ENCODE peak calls at places on chromosomes 16 and 17, in five cellular contexts. Z, H, M, D and X are unnamed samples.

GRCh38 chr17:69906306-69906705 is 168.7 kb upstream of the KCNJ16 start:
- DNase-seq in D (no peak), H (no peak), M (no peak), Z (no peak), X (no peak)

GRCh38 chr17:14797801-14798200 is 467.3 kb downstream of the PMP22 start:
- DNase-seq in D (no peak), H (no peak), M (no peak), Z (no peak), X (no peak)

GRCh38 chr16:57185446-57185944 is 344 bp downstream of the PSME3IP1 start:
- DNase-seq in H (peak), D (no peak), Z (no peak), M (no peak), X (no peak)

GRCh38 chr17:8740486-8740885 is 4.2 kb downstream of the CCDC42 start:
- DNase-seq in D (no peak), H (no peak), Z (no peak), M (no peak), X (no peak)

GRCh38 chr17:1298616-1299015 is 19.2 kb downstream of the TRARG1 start:
- DNase-seq in H (no peak), D (no peak), Z (no peak), M (peak), X (no peak)

GRCh38 chr17:62780273-62780672 is 27.8 kb downstream of the MARCHF10 start:
- DNase-seq in D (no peak), H (no peak), M (no peak), Z (no peak), X (no peak)

GRCh38 chr16:4293822-4294457 is 21.1 kb upstream of the TFAP4 start:
- DNase-seq in Z (no peak), H (peak), D (no peak), M (no peak), X (peak)

GRCh38 chr16:30115238-30115637 is 1.9 kb upstream of the GDPD3 start:
- DNase-seq in M (no peak), D (no peak), H (no peak), Z (no peak), X (no peak)

GRCh38 chr16:52657924-52658323 is 111.0 kb upstream of the TOX3 start:
- DNase-seq in M (no peak), H (no peak), D (no peak), Z (no peak), X (no peak)

GRCh38 chr17:13353590-13353989 is 248.1 kb downstream of the HS3ST3A1 start:
- DNase-seq in M (no peak), Z (no peak), D (no peak), H (peak), X (no peak)

GRCh38 chr17:12201294-12201693 is 180.6 kb downstream of the MAP2K4 start:
- DNase-seq in M (no peak), D (no peak), H (no peak), Z (no peak), X (no peak)

GRCh38 chr17:82914375-82914774 is 74.6 kb upstream of the ZNF750 start:
- DNase-seq in D (no peak), H (no peak), M (no peak), Z (no peak), X (no peak)

GRCh38 chr17:19753661-19754463 is 5.8 kb upstream of the ALDH3A1 start:
- DNase-seq in H (no peak), M (no peak), D (peak), Z (no peak), X (no peak)

GRCh38 chr16:87856796-87857228 is 12.5 kb downstream of the SLC7A5 start:
- DNase-seq in D (no peak), H (peak), Z (peak), M (no peak), X (no peak)

GRCh38 chr17:8606415-8606814 is 24.1 kb downstream of the MYH10 start:
- DNase-seq in Z (no peak), H (no peak), D (no peak), M (no peak), X (peak)

GRCh38 chr16:47258874-47259461 is 115.2 kb upstream of the NETO2 start:
- DNase-seq in M (no peak), D (peak), Z (peak), H (peak), X (peak)

GRCh38 chr16:46690281-46691178 is 1.1 kb downstream of the ORC6 start:
- DNase-seq in D (no peak), Z (peak), H (no peak), M (no peak), X (peak)

GRCh38 chr16:27787661-27788060 is 237.7 kb downstream of the KATNIP start:
- DNase-seq in M (no peak), H (no peak), Z (no peak), D (no peak), X (no peak)

DNA sequence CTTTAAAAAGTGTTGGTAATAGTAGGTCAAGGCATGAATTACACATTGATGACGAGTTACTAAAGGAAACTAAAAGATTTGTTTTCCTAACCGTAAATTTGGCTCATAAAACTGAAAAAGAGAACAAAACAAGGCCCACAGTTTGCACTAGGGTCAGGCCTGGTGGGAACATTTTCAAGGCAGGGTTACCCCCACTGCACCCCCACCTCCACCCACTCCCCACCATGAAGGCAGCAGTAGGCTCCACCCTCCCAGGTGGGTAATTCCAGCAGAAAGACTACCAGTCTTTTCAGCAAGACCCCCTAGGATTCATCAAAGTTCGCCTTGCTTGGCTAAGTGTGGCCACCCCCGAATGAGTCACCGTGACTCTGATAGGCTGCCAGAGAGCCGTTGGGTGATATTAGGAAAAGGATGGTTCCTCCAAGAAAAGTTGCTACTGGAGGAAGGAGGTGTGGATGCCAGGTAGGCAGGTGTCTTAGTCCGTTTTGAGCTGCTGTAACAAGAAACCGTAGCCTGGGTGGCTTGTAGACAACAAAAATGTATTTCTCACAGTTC is 8.6 kb downstream of the DNAAF1 start:
- DNase-seq in Z (no peak), H (no peak), D (no peak), M (no peak), X (no peak)
- H3K9ac ChIP-seq in Z (no peak), H (no peak), D (no peak), M (no peak), X (no peak)

GRCh38 chr17:50889528-50890118 is 23.5 kb upstream of the TOB1 start:
- DNase-seq in M (no peak), H (no peak), Z (peak), D (no peak), X (no peak)

GRCh38 chr17:50892101-50892776 is 26.1 kb upstream of the TOB1 start:
- DNase-seq in D (no peak), H (no peak), Z (peak), M (no peak), X (no peak)

GRCh38 chr17:50891577-50891989 is 25.4 kb upstream of the TOB1 start:
- DNase-seq in H (no peak), Z (no peak), M (no peak), D (no peak), X (no peak)

GRCh38 chr17:50890675-50891516 is 24.7 kb upstream of the TOB1 start:
- DNase-seq in M (no peak), D (peak), Z (peak), H (no peak), X (no peak)

GRCh38 chr17:50893183-50893993 is 27.2 kb upstream of the TOB1 start:
- DNase-seq in Z (peak), M (no peak), D (peak), H (no peak), X (no peak)
- H3K27ac ChIP-seq in Z (peak), M (no peak), D (peak), H (no peak), X (no peak)

DNA sequence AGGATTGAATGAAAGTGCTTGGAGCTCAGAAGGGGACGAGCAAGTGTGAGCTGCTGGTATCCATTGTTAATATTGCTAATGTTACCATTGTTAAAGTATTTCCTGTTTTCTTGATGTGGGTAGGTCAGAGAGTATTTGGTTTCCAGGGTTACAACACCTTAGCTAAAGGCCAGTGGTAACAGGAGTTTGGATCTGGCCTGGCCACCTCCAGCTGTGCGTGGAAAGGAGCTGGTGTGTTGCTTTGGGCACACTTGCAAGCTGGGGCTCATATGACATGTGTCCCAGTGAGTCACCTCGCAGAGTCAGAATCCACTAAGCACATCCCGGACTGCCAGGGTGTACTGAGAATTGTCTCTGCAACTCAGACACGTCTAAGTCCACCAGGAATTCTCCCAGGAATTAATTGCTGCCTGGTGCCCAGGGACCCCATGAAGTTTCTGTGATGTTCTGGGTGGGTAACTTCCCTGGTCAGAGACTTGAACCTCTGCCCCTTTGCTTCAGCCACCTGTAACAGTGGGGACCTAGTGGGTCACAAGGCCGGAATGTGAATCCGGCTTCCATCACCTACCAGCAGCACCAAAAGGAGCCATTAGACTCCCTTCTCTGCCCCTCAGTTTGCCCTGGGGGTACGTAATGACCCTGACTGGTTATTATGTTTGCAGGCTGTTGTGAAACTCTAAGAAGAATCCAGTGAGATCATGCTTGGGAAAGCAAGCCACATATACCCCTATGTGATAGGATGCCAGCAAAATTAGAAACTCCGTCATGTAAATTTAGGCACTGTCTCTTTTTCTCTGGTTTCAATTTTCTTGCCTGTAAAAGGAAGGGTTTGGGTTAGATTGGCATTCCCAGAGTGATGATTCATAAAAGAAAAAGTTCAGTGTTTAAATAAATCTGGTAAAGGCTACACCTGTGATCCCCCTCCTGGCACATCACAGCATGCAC is 12.8 kb downstream of the SLC6A2 start:
- DNase-seq in D (no peak), H (no peak), M (peak), Z (peak), X (peak)
- TF ChIP-seq MAX in D (no peak), H (no peak), M (no peak), Z (no peak), X (no peak)

GRCh38 chr17:68054296-68054900 is 18.9 kb downstream of the KPNA2 start:
- DNase-seq in Z (no peak), H (no peak), D (no peak), M (no peak), X (peak)
- H3K9ac ChIP-seq in Z (no peak), H (peak), D (no peak), M (no peak), X (peak)

DNA sequence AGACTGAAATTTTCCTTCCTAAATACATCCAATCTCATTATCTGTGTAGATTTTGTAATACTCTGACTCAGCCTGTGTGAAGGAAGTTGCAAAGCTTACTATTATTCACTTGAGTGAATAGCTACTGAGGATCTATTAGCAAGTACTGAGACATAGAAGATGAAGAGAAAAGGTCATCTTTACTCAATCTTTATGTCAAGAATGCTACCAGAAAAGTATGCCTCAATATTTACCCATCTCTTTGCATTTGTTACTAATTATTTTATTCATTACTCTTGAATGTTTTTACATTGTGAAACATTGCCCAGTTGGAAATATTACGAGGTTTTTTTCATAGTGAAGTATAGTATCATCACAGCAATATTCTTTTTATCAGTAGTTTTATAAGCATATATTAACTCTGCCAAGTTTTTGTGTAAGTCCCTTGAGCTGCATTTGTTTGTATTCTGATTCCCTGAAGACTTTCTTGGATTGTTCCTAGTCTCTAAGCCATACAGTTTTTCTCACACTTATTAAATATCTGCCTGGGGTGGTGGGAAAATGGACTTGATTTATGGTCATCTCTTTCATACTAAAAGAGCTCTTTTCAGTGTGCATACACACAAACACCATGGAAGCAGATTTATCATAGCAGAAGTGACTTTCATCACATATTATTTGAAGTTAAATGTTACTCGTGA is 110.4 kb downstream of the MRTFB start:
- DNase-seq in Z (no peak), H (no peak), M (no peak), D (no peak), X (peak)
- H3K27ac ChIP-seq in Z (no peak), H (no peak), M (no peak), D (no peak), X (no peak)

DNA sequence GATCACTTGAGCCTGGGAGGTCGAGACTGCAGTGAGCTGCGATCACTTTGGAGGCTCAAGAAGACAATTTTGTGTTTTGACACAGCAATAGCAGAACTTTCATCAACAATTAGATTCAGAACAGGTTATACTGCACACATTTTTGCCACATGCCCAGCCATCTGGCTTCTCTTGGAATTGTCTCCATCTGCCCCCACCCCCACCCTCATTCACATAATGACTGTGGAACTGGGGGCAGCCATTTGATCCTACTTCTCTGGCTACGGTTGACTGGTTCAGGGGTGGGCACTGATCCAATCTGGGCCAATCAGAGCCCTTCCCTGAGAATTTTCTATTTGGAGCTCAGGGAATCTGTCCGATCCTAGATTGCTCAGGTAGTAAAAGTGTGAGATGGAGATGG is 14.0 kb downstream of the TMEM92 start:
- DNase-seq in H (peak), D (no peak), M (no peak), Z (no peak), X (no peak)
- TF ChIP-seq MAX in H (no peak), D (no peak), M (no peak), Z (no peak), X (no peak)

GRCh38 chr16:24978370-24978914 is 36.7 kb downstream of the ARHGAP17 start:
- DNase-seq in M (no peak), Z (no peak), H (no peak), D (no peak), X (no peak)

GRCh38 chr16:24976971-24977672 is 38.0 kb downstream of the ARHGAP17 start:
- DNase-seq in M (no peak), H (no peak), Z (no peak), D (no peak), X (no peak)

GRCh38 chr16:24983521-24983920 is 31.6 kb downstream of the ARHGAP17 start:
- DNase-seq in Z (no peak), H (no peak), D (no peak), M (no peak), X (peak)

GRCh38 chr16:24977673-24978065 is 37.5 kb downstream of the ARHGAP17 start:
- DNase-seq in D (no peak), Z (peak), H (no peak), M (no peak), X (peak)

DNA sequence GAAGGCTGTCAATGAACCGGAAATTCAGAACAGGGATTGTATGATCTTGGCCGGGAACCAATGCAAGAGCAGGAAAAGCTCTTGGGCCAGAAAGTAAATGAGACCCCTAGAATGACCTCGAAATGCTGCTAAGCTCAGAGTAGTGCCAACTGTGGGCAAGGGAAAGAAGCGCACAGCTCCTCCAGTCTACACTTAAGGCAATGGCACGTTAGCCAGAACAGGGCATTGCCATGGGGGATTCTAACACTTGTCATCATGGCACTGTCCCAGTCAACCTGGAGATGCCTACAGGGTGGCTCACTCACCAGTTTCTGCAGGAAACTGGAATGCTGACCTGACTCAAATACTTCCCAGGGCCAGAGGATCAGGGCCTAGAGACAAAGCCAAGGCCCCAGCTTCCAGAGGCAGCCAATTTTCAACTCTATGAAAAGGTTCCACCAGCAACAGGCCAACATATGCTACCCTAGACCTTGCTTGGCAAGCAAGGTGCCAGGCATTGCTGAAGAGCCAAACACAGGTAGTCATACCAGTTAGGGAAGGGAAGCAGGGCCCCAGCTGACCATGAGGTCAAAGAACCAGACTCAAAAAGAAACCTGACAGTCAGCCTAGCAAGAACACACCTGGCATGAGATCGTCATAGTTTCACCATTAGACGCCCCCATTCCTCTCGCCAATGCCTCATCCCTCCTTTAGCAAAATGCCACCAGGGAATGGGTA is 34.9 kb downstream of the ARHGAP17 start:
- DNase-seq in H (no peak), D (no peak), M (no peak), Z (no peak), X (peak)
- H3K9ac ChIP-seq in H (no peak), D (no peak), M (no peak), Z (no peak), X (peak)

GRCh38 chr16:60636117-60636516 is 1400.1 kb downstream of the CDH8 start:
- DNase-seq in M (peak), H (no peak), D (no peak), Z (no peak), X (no peak)
- H3K27ac ChIP-seq in M (no peak), H (no peak), D (no peak), Z (no peak), X (no peak)